ENCODE peak calls at places on chromosomes 5 and 9, in five cellular contexts. B is HepG2, C is A549, K is Panc1, Q is HCT116. R is an unnamed sample.

GRCh38 chr5:56527174-56527573 is 288.2 kb upstream of the MAP3K1 start:
- DNase-seq in B (no peak), C (no peak), K (no peak), Q (no peak), R (no peak)

GRCh38 chr9:72588336-72588735 is 66.9 kb downstream of the TMC1 start:
- DNase-seq in B (no peak), C (no peak), K (no peak), Q (no peak), R (no peak)

GRCh38 chr5:127934791-127935256 is 148.7 kb upstream of the SLC12A2 start:
- DNase-seq in B (peak), C (peak), K (peak), Q (peak), R (no peak)

GRCh38 chr5:172336666-172337310 is 53.2 kb upstream of the UBTD2 start:
- DNase-seq in B (no peak), C (no peak), K (no peak), Q (no peak), R (no peak)

GRCh38 chr5:152683205-152683604 is 278.1 kb upstream of the NMUR2 start:
- DNase-seq in B (no peak), C (no peak), K (no peak), Q (no peak), R (no peak)

GRCh38 chr5:43437062-43437660 is 25.0 kb upstream of the CCL28 start:
- DNase-seq in B (no peak), C (no peak), K (no peak), Q (no peak), R (no peak)

GRCh38 chr9:125748511-125749099 is 1.4 kb downstream of the PBX3 start:
- DNase-seq in B (no peak), C (no peak), K (no peak), Q (no peak), R (no peak)

GRCh38 chr9:16058131-16058549 is 505.3 kb downstream of the CCDC171 start:
- DNase-seq in B (no peak), C (no peak), K (no peak), Q (no peak), R (no peak)

GRCh38 chr5:8013951-8014844 is 145.2 kb downstream of the MTRR start:
- DNase-seq in B (no peak), C (no peak), K (no peak), Q (no peak), R (no peak)

GRCh38 chr5:72194846-72195245 is 87.6 kb downstream of the MAP1B start:
- DNase-seq in B (no peak), C (no peak), K (no peak), Q (no peak), R (no peak)

GRCh38 chr5:56481147-56481997 is 248.2 kb upstream of the ANKRD55 start:
- DNase-seq in B (peak), C (peak), K (no peak), Q (no peak), R (peak)

DNA sequence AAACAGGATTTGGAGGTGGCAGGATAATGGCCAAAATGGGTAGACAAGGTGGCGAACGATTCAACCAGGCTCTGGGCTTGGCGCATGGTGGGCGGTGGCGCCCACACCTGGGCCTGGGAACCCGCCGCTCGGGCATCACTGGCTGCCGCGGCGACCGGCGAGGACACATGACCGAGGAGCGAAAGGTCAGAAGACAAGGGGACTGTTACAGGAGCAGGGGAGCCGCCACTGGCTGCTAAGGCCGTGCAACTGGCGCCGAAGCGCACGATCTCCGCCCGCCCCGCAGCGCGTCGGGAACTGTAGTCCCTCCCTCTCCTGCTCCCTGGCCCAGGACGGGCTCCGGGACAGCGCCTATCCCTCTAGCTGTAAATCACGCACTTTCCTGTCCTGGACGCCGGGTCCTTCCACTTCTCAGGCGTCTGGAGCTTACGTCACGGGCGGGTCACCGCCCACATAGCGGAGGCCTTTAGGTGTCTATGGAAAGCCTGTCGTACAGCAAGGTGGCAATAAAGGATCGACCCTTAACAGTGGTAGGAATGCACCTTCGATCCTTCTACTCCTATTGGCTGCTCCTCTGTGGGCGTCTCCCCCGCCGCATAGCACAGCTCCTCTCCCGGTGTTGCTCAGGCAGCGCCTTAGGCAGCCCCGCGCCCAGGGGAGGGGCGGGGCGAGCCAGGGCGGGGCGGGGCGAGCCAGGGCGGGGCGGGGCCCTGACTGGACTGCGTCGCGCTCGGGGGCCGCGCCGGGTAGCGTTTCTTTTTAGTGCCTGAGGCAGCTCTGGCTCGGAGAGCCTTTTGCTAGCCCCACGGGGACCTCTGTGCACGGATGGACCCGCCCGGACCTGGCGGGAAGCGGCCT is at the start of gene ICE1:
- DNase-seq in B (peak), C (peak), K (peak), Q (peak), R (peak)
- TF ChIP-seq CTCF in B (peak), C (no peak), K (no peak), Q (no peak), R (no peak)

GRCh38 chr9:1722404-1722803 is 292.7 kb upstream of the SMARCA2 start:
- DNase-seq in B (no peak), C (no peak), K (no peak), Q (no peak), R (no peak)
- TF ChIP-seq REST in B (no peak), C (no peak), K (no peak), Q (no peak), R (no peak)

DNA sequence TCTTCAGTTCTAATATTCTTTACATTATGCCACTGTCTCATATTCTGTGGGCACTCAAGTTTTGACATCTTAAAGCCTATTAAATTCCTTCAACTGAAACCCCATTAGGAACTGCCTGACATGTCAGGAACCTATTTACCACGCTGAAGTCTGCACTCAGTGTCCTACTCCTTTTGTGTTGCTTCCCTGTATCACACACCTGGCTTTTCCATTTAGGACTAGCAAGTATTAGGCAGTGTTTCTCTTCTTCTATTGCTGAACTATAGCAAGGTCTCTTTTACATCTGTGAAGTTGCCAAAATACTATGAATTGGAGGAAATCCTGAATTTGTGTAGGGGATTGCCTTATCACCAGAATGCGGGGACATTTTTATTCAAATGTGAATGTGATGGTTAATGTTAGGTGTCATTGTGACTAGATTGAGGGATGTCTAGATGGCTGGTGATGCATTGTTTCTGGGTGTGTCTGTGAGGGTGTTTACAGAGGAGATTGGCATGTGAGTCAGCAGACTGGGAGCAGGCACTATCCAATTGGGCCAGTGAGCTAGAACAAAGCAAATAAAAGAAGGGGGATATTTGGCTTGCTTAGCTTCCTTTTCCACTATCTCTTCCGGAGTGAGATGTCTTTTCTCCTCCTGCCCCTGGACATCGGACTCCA is 21.2 kb upstream of the VCAN start:
- DNase-seq in B (no peak), C (no peak), K (no peak), Q (no peak), R (no peak)
- H3K4me3 ChIP-seq in B (no peak), C (peak), K (no peak), Q (no peak), R (no peak)

GRCh38 chr5:170154297-170154696 is 48.6 kb downstream of the FOXI1 start:
- DNase-seq in B (no peak), C (no peak), K (no peak), Q (no peak), R (no peak)
- TF ChIP-seq CTCF in B (no peak), C (no peak), K (no peak), Q (no peak), R (no peak)

GRCh38 chr9:81490605-81491331 is 198.6 kb downstream of the TLE1 start:
- DNase-seq in B (no peak), C (no peak), K (no peak), Q (peak), R (no peak)
- TF ChIP-seq REST in B (no peak), C (no peak), K (no peak), Q (no peak), R (no peak)

DNA sequence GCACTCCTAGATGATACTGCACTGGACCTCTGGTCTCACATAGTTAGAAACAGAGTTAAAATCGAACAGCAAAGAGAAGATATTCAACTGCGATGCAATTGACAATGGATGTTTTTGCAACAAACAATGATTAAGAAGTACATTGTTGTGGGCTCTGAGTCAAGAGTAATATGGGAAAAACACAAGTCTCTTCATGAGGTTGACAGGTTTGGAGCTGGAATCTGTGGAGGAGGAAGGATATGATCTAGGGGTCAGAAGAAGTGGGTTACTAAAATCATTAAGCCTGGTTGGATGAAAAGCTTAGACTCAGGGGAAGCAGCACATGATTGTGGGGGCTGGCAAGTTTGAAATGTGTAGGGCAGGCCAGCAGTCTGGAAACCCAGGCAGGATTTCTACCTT is 53.1 kb downstream of the PDCD1LG2 start:
- DNase-seq in B (no peak), C (no peak), K (no peak), Q (no peak), R (no peak)
- H3K4me3 ChIP-seq in B (no peak), C (no peak), K (no peak), Q (no peak), R (no peak)

DNA sequence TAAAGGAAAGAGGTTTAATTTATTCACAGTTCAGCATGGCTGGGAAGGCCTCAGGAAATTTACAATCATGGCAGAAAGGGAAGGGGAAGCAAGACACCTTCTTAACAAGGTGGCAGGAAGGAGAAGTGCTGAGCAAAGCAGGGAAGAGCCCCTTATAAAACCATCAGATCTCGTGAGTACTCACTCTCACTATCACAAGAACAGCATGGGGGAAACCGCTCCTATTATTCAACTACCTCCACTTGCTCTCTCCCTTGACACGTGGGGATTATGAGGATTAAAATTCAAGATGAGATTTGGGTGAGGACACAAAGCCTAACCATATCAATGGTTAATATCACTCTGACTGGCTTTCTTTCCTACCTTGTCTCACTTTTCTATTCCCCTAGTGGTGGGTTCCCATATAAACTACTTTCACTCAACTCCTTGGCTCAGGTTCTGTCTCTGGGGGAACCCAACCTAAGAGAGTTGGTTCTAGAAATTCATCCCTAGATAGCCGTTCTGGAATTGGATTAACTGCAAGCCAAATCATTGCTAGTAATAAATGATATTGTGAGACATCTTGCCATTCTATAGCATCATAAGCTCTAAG is 749.8 kb upstream of the GRAMD2B start:
- DNase-seq in B (no peak), C (no peak), K (no peak), Q (no peak), R (no peak)
- TF ChIP-seq CTCF in B (no peak), C (no peak), K (no peak), Q (no peak), R (no peak)